ENCODE peak calls at places on chromosome 19, in seven cellular contexts. S is epithelial cell of esophagus; N is fibroblast of the aortic adventitia; U is right lobe of liver; B is lung; A is activated CD8-positive, alpha-beta T cell treated with anti-CD3 and anti-CD28 coated beads for 36 hours; W is coronary artery. D is an unnamed sample.

GRCh38 chr19:33448159-33448516 is 73.5 kb downstream of the PEPD start:
- DNase-seq in S (no peak), N (no peak), U (no peak), B (no peak), A (no peak), W (no peak), D (no peak)

GRCh38 chr19:17687857-17688784 is at the start of gene UNC13A:
- DNase-seq in S (peak), N (peak), U (peak), B (no peak), A (peak), W (no peak), D (no peak)

GRCh38 chr19:55440411-55441105 is 2.5 kb downstream of the SHISA7 start:
- DNase-seq in S (no peak), N (no peak), U (no peak), B (no peak), A (peak), W (no peak), D (no peak)

GRCh38 chr19:16293133-16294085 is 31.2 kb upstream of the KLF2 start:
- DNase-seq in S (peak), N (peak), U (peak), B (peak), A (no peak), W (peak), D (peak)

GRCh38 chr19:33784432-33784831 is 12.2 kb upstream of the KCTD15 start:
- DNase-seq in S (no peak), N (no peak), U (no peak), B (no peak), A (no peak), W (no peak), D (no peak)

GRCh38 chr19:46489445-46490272 is 6.0 kb downstream of the PNMA8B start:
- DNase-seq in S (peak), N (peak), U (peak), B (no peak), A (no peak), W (no peak), D (peak)

GRCh38 chr19:11693505-11694499 is 44.9 kb downstream of the ZNF823 start:
- DNase-seq in S (peak), N (peak), U (no peak), B (no peak), A (no peak), W (no peak), D (peak)

GRCh38 chr19:33133438-33134031 is 1.6 kb downstream of the WDR88 start:
- DNase-seq in S (no peak), N (peak), U (no peak), B (no peak), A (no peak), W (no peak), D (peak)

GRCh38 chr19:19459707-19460251 is 54.3 kb downstream of the GATAD2A start:
- DNase-seq in S (peak), N (peak), U (peak), B (no peak), A (peak), W (no peak), D (peak)

GRCh38 chr19:46297700-46298476 is 1.0 kb downstream of the HIF3A start:
- DNase-seq in S (no peak), N (peak), U (no peak), B (peak), A (no peak), W (peak), D (no peak)

GRCh38 chr19:43651758-43652545 is 12.3 kb upstream of the CADM4 start:
- DNase-seq in S (peak), N (peak), U (peak), B (peak), A (peak), W (no peak), D (peak)

GRCh38 chr19:28793391-28794168 is 419.4 kb downstream of the UQCRFS1 start:
- DNase-seq in S (no peak), N (no peak), U (no peak), B (no peak), A (no peak), W (no peak), D (no peak)

GRCh38 chr19:54554006-54554405 is 19.6 kb upstream of the LILRA2 start:
- DNase-seq in S (no peak), N (no peak), U (no peak), B (no peak), A (no peak), W (no peak), D (no peak)

GRCh38 chr19:55212447-55212846 is 3.1 kb upstream of the PTPRH start:
- DNase-seq in S (peak), N (no peak), U (peak), B (no peak), A (peak), W (no peak), D (no peak)

GRCh38 chr19:4971424-4971793 is 2.5 kb downstream of the KDM4B start:
- DNase-seq in S (peak), N (no peak), U (peak), B (no peak), A (peak), W (no peak), D (no peak)

GRCh38 chr19:18543814-18544475 is 572 bp upstream of the FKBP8 start:
- DNase-seq in S (peak), N (peak), U (peak), B (peak), A (peak), W (no peak), D (peak)

GRCh38 chr19:37905936-37906867 is at the start of gene WDR87:
- DNase-seq in S (peak), N (peak), U (peak), B (peak), A (peak), W (no peak), D (peak)

GRCh38 chr19:53849237-53849676 is 18.4 kb upstream of the MYADM start:
- DNase-seq in S (no peak), N (peak), U (no peak), B (no peak), A (no peak), W (no peak), D (peak)

GRCh38 chr19:5941673-5942072 is 27.6 kb downstream of the CAPS start:
- DNase-seq in S (no peak), N (no peak), U (no peak), B (no peak), A (no peak), W (no peak), D (no peak)

GRCh38 chr19:54147676-54148075 is 10.1 kb downstream of the CNOT3 start:
- DNase-seq in S (no peak), N (peak), U (no peak), B (no peak), A (no peak), W (no peak), D (no peak)

GRCh38 chr19:7152568-7152967 is 83.1 kb downstream of the ZNF557 start:
- DNase-seq in S (no peak), N (no peak), U (peak), B (no peak), A (peak), W (no peak), D (peak)

GRCh38 chr19:37078717-37079032 is 442 bp downstream of the ZNF420 start:
- DNase-seq in S (no peak), N (no peak), U (no peak), B (no peak), A (no peak), W (no peak), D (no peak)

GRCh38 chr19:55106591-55106990 is 10.8 kb downstream of the PPP1R12C start:
- DNase-seq in S (no peak), N (no peak), U (no peak), B (no peak), A (no peak), W (no peak), D (no peak)

GRCh38 chr19:33718668-33719259 is 77.9 kb upstream of the KCTD15 start:
- DNase-seq in S (no peak), N (no peak), U (no peak), B (no peak), A (no peak), W (no peak), D (no peak)

GRCh38 chr19:8305798-8306197 is 2.4 kb downstream of the CD320 start:
- DNase-seq in S (no peak), N (no peak), U (no peak), B (peak), A (no peak), W (no peak), D (no peak)

GRCh38 chr19:1261512-1261862 is 7.6 kb upstream of the CIRBP start:
- DNase-seq in S (no peak), N (no peak), U (no peak), B (no peak), A (no peak), W (no peak), D (no peak)

GRCh38 chr19:47135156-47135555 is 4.5 kb downstream of the SAE1 start:
- DNase-seq in S (no peak), N (no peak), U (no peak), B (no peak), A (no peak), W (no peak), D (no peak)

GRCh38 chr19:30217461-30217860 is 154.7 kb upstream of the ZNF536 start:
- DNase-seq in S (no peak), N (no peak), U (no peak), B (no peak), A (no peak), W (no peak), D (no peak)

GRCh38 chr19:5141278-5141925 is 172.5 kb downstream of the KDM4B start:
- DNase-seq in S (peak), N (no peak), U (peak), B (no peak), A (peak), W (no peak), D (no peak)

GRCh38 chr19:54162241-54162805 is 2.8 kb upstream of the LENG1 start:
- DNase-seq in S (peak), N (peak), U (peak), B (peak), A (peak), W (peak), D (peak)

GRCh38 chr19:5953680-5954213 is 24.2 kb downstream of the RANBP3 start:
- DNase-seq in S (peak), N (no peak), U (no peak), B (no peak), A (peak), W (no peak), D (peak)

GRCh38 chr19:8463343-8463742 is 18.6 kb downstream of the HNRNPM start:
- DNase-seq in S (no peak), N (no peak), U (no peak), B (no peak), A (no peak), W (no peak), D (no peak)

GRCh38 chr19:34416021-34416545 is 11.9 kb downstream of the PDCD2L start:
- DNase-seq in S (peak), N (no peak), U (no peak), B (no peak), A (no peak), W (peak), D (no peak)

GRCh38 chr19:10497371-10497770 is 5.8 kb downstream of the KEAP1 start:
- DNase-seq in S (no peak), N (no peak), U (no peak), B (no peak), A (no peak), W (no peak), D (no peak)

GRCh38 chr19:10486551-10486950 is 16.6 kb downstream of the KEAP1 start:
- DNase-seq in S (no peak), N (no peak), U (no peak), B (no peak), A (no peak), W (no peak), D (no peak)

DNA sequence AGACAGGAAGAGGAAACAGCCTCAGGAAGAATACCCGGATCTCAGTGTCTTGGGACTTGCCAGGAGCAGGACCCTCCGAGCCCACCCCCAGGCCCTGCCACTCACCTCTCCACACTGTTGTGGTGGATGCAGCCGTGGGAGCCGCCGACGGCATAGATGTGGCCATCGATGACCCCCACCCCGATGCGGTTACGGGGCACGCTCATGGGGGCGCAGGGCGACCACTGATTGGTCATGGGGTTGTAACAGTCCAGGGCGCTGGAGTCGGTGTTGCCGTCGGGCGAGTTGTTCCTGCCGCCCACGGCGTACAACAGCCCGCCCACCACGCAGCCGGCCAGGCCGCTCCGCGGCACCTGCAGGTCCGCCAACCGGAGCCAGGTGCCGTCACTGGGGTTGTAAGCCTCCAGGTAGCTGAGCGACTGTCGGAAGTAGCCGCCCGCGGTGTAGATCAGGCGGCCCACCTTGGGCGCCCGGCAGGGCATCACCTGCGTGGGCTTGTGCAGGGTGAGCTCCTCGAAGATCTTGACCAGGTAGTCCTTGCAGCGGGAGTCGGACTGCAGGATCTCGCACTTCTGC is 11.6 kb downstream of the KEAP1 start:
- DNase-seq in S (no peak), N (no peak), U (no peak), B (no peak), A (no peak), W (no peak), D (no peak)
- TF ChIP-seq CTCF in S (no peak), N (no peak), U (no peak), B (no peak), A (no peak), W (no peak), D (no peak)

GRCh38 chr19:3310711-3311110 is 55.7 kb upstream of the NFIC start:
- DNase-seq in S (no peak), N (no peak), U (no peak), B (no peak), A (no peak), W (no peak), D (no peak)
- TF ChIP-seq CTCF in S (no peak), N (no peak), U (no peak), B (no peak), A (no peak), W (no peak), D (no peak)

GRCh38 chr19:2840794-2841790 is at the start of gene ZNF555:
- DNase-seq in S (peak), N (peak), U (peak), B (peak), A (peak), W (peak), D (peak)
- TF ChIP-seq CTCF in S (peak), N (peak), U (peak), B (peak), A (peak), W (peak), D (peak)

DNA sequence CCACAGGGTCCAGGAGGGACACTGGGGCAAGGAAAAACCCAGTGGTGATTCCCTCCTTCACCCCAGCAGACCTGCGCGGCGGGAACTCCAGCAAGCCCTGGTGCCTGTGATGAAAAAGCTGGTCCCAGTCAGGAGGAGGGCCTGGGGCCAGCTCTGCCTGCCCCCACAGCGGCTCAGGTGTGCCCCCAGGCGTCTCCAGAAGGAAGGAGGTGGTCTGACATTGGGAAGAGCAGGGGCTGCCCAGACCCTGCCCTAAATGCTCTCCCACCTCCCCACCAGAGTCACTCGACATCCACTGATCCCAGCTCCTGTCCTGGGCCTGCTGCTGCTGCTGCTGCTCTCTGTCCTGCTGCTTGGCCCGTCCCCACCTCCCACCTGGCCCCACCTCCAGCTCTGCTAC is 6.2 kb downstream of the PTH2 start:
- DNase-seq in S (no peak), N (no peak), U (no peak), B (no peak), A (no peak), W (no peak), D (no peak)
- TF ChIP-seq CTCF in S (no peak), N (no peak), U (no peak), B (no peak), A (no peak), W (no peak), D (no peak)